ENCODE peak calls at places on chromosomes 4 and X, in six cellular contexts. F is bronchial epithelial cell; H is activated T-helper 1 cell treated with anti-CD3 and anti-CD28 coated beads, Interleukin-12 subunit alpha, Interleukin-12 subunit beta, Interleukin-2, Interleukin-4 antibody, amounts not matched to agents 30 ng/mL and 10 ng/mL and 1 ng/mL, durations not matched to agents 14 hours and 24 hours and 36 hours; Z is D341Med; P is NCI-H2081; U is activated T-cell treated with anti-CD3 and anti-CD28 coated beads for 4 hours. A is an unnamed sample.

GRCh38 chr4:55499495-55499894 is 47.2 kb downstream of the CLOCK start:
- DNase-seq in F (no peak), H (no peak), Z (no peak), P (no peak), U (no peak), A (no peak)

GRCh38 chr4:78566834-78567501 is 15.4 kb downstream of the ANXA3 start:
- DNase-seq in F (no peak), H (no peak), Z (no peak), P (no peak), U (no peak), A (no peak)

GRCh38 chr4:12595986-12596385 is 888.2 kb downstream of the RAB28 start:
- DNase-seq in F (no peak), H (no peak), Z (no peak), P (no peak), U (no peak), A (no peak)

GRCh38 chrX:21581479-21581878 is 76.7 kb downstream of the KLHL34 start:
- DNase-seq in F (peak), H (no peak), Z (no peak), P (no peak), U (no peak), A (no peak)

GRCh38 chr4:1245481-1246051 is 3.4 kb downstream of the CTBP1 start:
- DNase-seq in F (no peak), H (no peak), Z (no peak), P (no peak), U (no peak), A (peak)

GRCh38 chr4:38670061-38670894 is 6.3 kb downstream of the KLF3 start:
- DNase-seq in F (no peak), H (no peak), Z (no peak), P (no peak), U (no peak), A (no peak)

GRCh38 chr4:10334506-10335028 is 122.7 kb downstream of the ZNF518B start:
- DNase-seq in F (peak), H (no peak), Z (no peak), P (no peak), U (no peak), A (no peak)

GRCh38 chr4:127965803-127966175 is 583 bp downstream of the ABHD18 start:
- DNase-seq in F (peak), H (peak), Z (peak), P (peak), U (peak), A (no peak)

GRCh38 chr4:22504931-22505330 is 10.9 kb downstream of the ADGRA3 start:
- DNase-seq in F (no peak), H (no peak), Z (no peak), P (no peak), U (no peak), A (no peak)

GRCh38 chr4:1239141-1239948 is 9.6 kb downstream of the CTBP1 start:
- DNase-seq in F (no peak), H (no peak), Z (peak), P (no peak), U (no peak), A (peak)

GRCh38 chr4:150004481-150004880 is 73.8 kb upstream of the DCLK2 start:
- DNase-seq in F (no peak), H (no peak), Z (no peak), P (no peak), U (no peak), A (no peak)

GRCh38 chr4:69518102-69518501 is 22.4 kb upstream of the UGT2B4 start:
- DNase-seq in F (no peak), H (no peak), Z (no peak), P (no peak), U (no peak), A (no peak)

GRCh38 chrX:1202251-1202650 is 10.2 kb downstream of the CRLF2 start:
- DNase-seq in F (no peak), H (no peak), Z (no peak), P (no peak), U (no peak), A (peak)

GRCh38 chrX:40152173-40152705 is 54.5 kb upstream of the BCOR start:
- DNase-seq in F (no peak), H (no peak), Z (no peak), P (peak), U (no peak), A (peak)

GRCh38 chr4:151318310-151319006 is 6.9 kb downstream of the SH3D19 start:
- DNase-seq in F (no peak), H (no peak), Z (no peak), P (no peak), U (no peak), A (no peak)

GRCh38 chr4:103303011-103303410 is 104.9 kb upstream of the CENPE start:
- DNase-seq in F (peak), H (no peak), Z (no peak), P (no peak), U (no peak), A (no peak)

GRCh38 chrX:47613082-47613481 is 6.6 kb downstream of the SYN1 start:
- DNase-seq in F (no peak), H (no peak), Z (no peak), P (no peak), U (no peak), A (peak)

GRCh38 chr4:68368566-68369473 is 18.9 kb upstream of the YTHDC1 start:
- DNase-seq in F (peak), H (no peak), Z (no peak), P (no peak), U (no peak), A (no peak)

GRCh38 chr4:33577798-33578197 is 2666.5 kb downstream of the ARAP2 start:
- DNase-seq in F (no peak), H (no peak), Z (no peak), P (no peak), U (no peak), A (no peak)

GRCh38 chr4:5128569-5128968 is 77.3 kb downstream of the STK32B start:
- DNase-seq in F (no peak), H (no peak), Z (no peak), P (no peak), U (no peak), A (no peak)

A was measured in posterior vena cava.